ENCODE peak calls at places on chromosomes 12 and 14, in ten cellular contexts. O is right lobe of liver; J is ovary; F is endothelial cell; P is midbrain; Z is HepG2; X is HCEC 1CT; Y is activated T-cell treated with anti-CD3 and anti-CD28 coated beads, Interleukin-2, amount 50 U/mL, for 4 hours; I is MV-4-11; V is stomach. D is an unnamed sample.

GRCh38 chr12:73421832-73422231 is 1115.8 kb upstream of the ATXN7L3B start:
- DNase-seq in Y (no peak), P (no peak), I (no peak), F (no peak), X (no peak), O (no peak), V (no peak), Z (no peak), J (no peak), D (no peak)

GRCh38 chr12:113678222-113678621 is 206.6 kb upstream of the LHX5 start:
- DNase-seq in Y (no peak), P (no peak), I (no peak), F (no peak), O (no peak), X (no peak), J (no peak), Z (no peak), V (no peak), D (no peak)

GRCh38 chr12:72578327-72578726 is 306.2 kb downstream of the TRHDE start:
- DNase-seq in I (no peak), F (no peak), J (no peak), O (no peak), P (no peak), Z (no peak), Y (no peak), V (no peak), X (no peak), D (no peak)

GRCh38 chr12:78931466-78931990 is 67.0 kb downstream of the SYT1 start:
- DNase-seq in I (no peak), O (no peak), Z (no peak), F (no peak), P (peak; percentile 5), Y (no peak), X (no peak), J (no peak), V (no peak), D (peak; percentile 23)

GRCh38 chr14:102923201-102923919 is 897 bp downstream of the AMN start:
- DNase-seq in Y (no peak), O (peak; percentile 53), P (no peak), X (no peak), J (no peak), F (no peak), I (no peak), Z (peak; percentile 20), V (no peak), D (no peak)

GRCh38 chr12:100820314-100820713 is 25.7 kb downstream of the ANO4 start:
- DNase-seq in F (no peak), J (no peak), V (no peak), X (no peak), P (no peak), O (no peak), Z (no peak), I (no peak), Y (no peak), D (no peak)

GRCh38 chr14:89186850-89187376 is 230.1 kb downstream of the FOXN3 start:
- DNase-seq in Z (no peak), V (no peak), I (no peak), O (no peak), P (no peak), X (no peak), J (peak; percentile 70), F (no peak), Y (no peak), D (no peak)

GRCh38 chr12:89179983-89180382 is 172.3 kb downstream of the DUSP6 start:
- DNase-seq in I (peak; percentile 70), F (no peak), Y (no peak), O (no peak), Z (no peak), P (peak; percentile 12), V (no peak), X (peak; percentile 93), J (no peak), D (no peak)

GRCh38 chr14:33676135-33676566 is 274.7 kb downstream of the EGLN3 start:
- DNase-seq in F (peak; percentile 46), P (peak; percentile 29), O (no peak), I (no peak), J (no peak), V (no peak), X (no peak), Y (no peak), Z (peak; percentile 60), D (no peak)

GRCh38 chr12:53862831-53863230 is 75.8 kb upstream of the HOXC13 start:
- DNase-seq in I (no peak), V (no peak), J (no peak), O (no peak), Y (no peak), Z (no peak), X (peak; percentile 63), P (no peak), F (no peak), D (no peak)

GRCh38 chr14:71725802-71726638 is 206.2 kb upstream of the RGS6 start:
- DNase-seq in F (no peak), J (no peak), X (peak; percentile 83), Z (no peak), Y (no peak), O (no peak), P (no peak), I (peak; percentile 83), V (no peak), D (no peak)

GRCh38 chr12:76820888-76821482 is 57.1 kb downstream of the ZDHHC17 start:
- DNase-seq in V (no peak), Y (no peak), Z (peak; percentile 35), X (peak; percentile 50), P (peak; percentile 19), O (no peak), F (peak; percentile 39), J (no peak), I (peak; percentile 6), D (peak; percentile 2)

GRCh38 chr12:47265391-47265790 is 185.6 kb upstream of the AMIGO2 start:
- DNase-seq in I (no peak), V (no peak), O (no peak), J (no peak), Y (no peak), P (no peak), X (no peak), F (no peak), Z (no peak), D (no peak)

GRCh38 chr12:114407566-114408411 is 1.8 kb upstream of the TBX5 start:
- DNase-seq in Y (no peak), X (no peak), Z (no peak), V (no peak), P (no peak), F (no peak), O (no peak), I (no peak), J (no peak), D (no peak)

GRCh38 chr12:109946505-109946904 is 46.4 kb downstream of the TCHP start:
- DNase-seq in I (no peak), Z (no peak), O (no peak), X (no peak), Y (no peak), V (no peak), J (peak; percentile 40), P (no peak), F (peak; percentile 62), D (no peak)

GRCh38 chr14:98946995-98947394 is 325.0 kb downstream of the BCL11B start:
- DNase-seq in I (peak; percentile 6), P (no peak), Z (no peak), Y (no peak), J (peak; percentile 51), V (no peak), X (no peak), F (no peak), O (no peak), D (no peak)

GRCh38 chr14:94532462-94532861 is 23.2 kb upstream of the SERPINA12 start:
- DNase-seq in J (no peak), I (no peak), V (no peak), P (no peak), F (no peak), O (no peak), Y (no peak), X (no peak), Z (no peak), D (no peak)

GRCh38 chr12:89672589-89672979 is 36.1 kb downstream of the ATP2B1 start:
- DNase-seq in Y (no peak), P (no peak), J (no peak), Z (no peak), X (no peak), V (no peak), O (no peak), F (no peak), I (no peak), D (no peak)

GRCh38 chr14:97336179-97336578 is 539.0 kb downstream of the VRK1 start:
- DNase-seq in X (no peak), Y (no peak), Z (no peak), V (no peak), O (no peak), I (no peak), P (no peak), J (no peak), F (no peak), D (no peak)

D was measured in NCI-H446 treated with DMSO at 0.1 percent for 48 hours.